ENCODE peak calls at places on chromosomes 1 and 21, in eight cellular contexts. T is endothelial cell, G is AG04450, H is left lung, K is ovary, N is WTC11, J is ascending aorta, C is cardiac fibroblast. S is an unnamed sample.
A peak's percentile ranks its signal among the peaks of the same experiment; 100 is the strongest.

GRCh38 chr21:28454978-28455600 is 537.6 kb downstream of the LTN1 start:
- DNase-seq in T (no peak), G (no peak), H (no peak), K (no peak), N (no peak), J (no peak), C (peak; percentile 58), S (no peak)

GRCh38 chr1:65066766-65067490 is 81.1 kb upstream of the AK4 start:
- DNase-seq in T (peak; percentile 60), G (no peak), H (peak; percentile 93), K (peak; percentile 94), N (peak; percentile 66), J (peak; percentile 97), C (peak; percentile 78), S (peak; percentile 62)

GRCh38 chr1:175498002-175498401 is 245.4 kb downstream of the TNR start:
- DNase-seq in T (no peak), G (no peak), H (no peak), K (no peak), N (no peak), J (no peak), C (peak; percentile 15), S (no peak)

GRCh38 chr1:204695692-204696091 is 10.2 kb upstream of the LRRN2 start:
- DNase-seq in T (no peak), G (no peak), H (no peak), K (no peak), N (no peak), J (no peak), C (no peak), S (no peak)

GRCh38 chr1:29395724-29396437 is 159.6 kb downstream of the PTPRU start:
- DNase-seq in T (no peak), G (no peak), H (no peak), K (no peak), N (no peak), J (no peak), C (no peak), S (no peak)

GRCh38 chr1:235067396-235068154 is 61.1 kb downstream of the TOMM20 start:
- DNase-seq in T (no peak), G (peak; percentile 88), H (peak; percentile 89), K (no peak), N (no peak), J (peak; percentile 97), C (peak; percentile 99), S (peak; percentile 95)

GRCh38 chr1:157363660-157364140 is 188.6 kb downstream of the FCRL5 start:
- DNase-seq in T (peak; percentile 14), G (no peak), H (no peak), K (no peak), N (peak; percentile 47), J (no peak), C (peak; percentile 59), S (peak; percentile 65)

GRCh38 chr21:36647279-36648093 is 51.4 kb upstream of the SIM2 start:
- DNase-seq in T (peak; percentile 46), G (no peak), H (no peak), K (no peak), N (peak; percentile 33), J (no peak), C (peak; percentile 85), S (peak; percentile 35)

GRCh38 chr1:230308039-230308438 is 118.1 kb downstream of the PGBD5 start:
- DNase-seq in T (no peak), G (peak; percentile 7), H (peak; percentile 60), K (peak; percentile 89), N (no peak), J (peak; percentile 78), C (peak; percentile 98), S (peak; percentile 97)

GRCh38 chr1:22846453-22846852 is 126.2 kb downstream of the LACTBL1 start:
- DNase-seq in T (no peak), G (no peak), H (peak; percentile 72), K (no peak), N (no peak), J (no peak), C (no peak), S (no peak)

GRCh38 chr1:29236743-29236992 is 346 bp downstream of the PTPRU start:
- DNase-seq in T (no peak), G (no peak), H (no peak), K (no peak), N (no peak), J (no peak), C (peak; percentile 33), S (no peak)

GRCh38 chr1:1593834-1594601 is 5.9 kb downstream of the FNDC10 start:
- DNase-seq in T (no peak), G (no peak), H (no peak), K (no peak), N (no peak), J (no peak), C (no peak), S (no peak)

GRCh38 chr1:39625462-39626273 is 13.8 kb downstream of the HEYL start:
- DNase-seq in T (no peak), G (peak; percentile 24), H (peak; percentile 45), K (peak; percentile 72), N (no peak), J (peak; percentile 97), C (peak; percentile 96), S (no peak)

GRCh38 chr1:240329443-240329842 is 237.8 kb downstream of the FMN2 start:
- DNase-seq in T (no peak), G (no peak), H (no peak), K (peak; percentile 16), N (no peak), J (no peak), C (no peak), S (no peak)

GRCh38 chr1:42736571-42737200 is 3.4 kb downstream of the CLDN19 start:
- DNase-seq in T (no peak), G (no peak), H (no peak), K (no peak), N (no peak), J (no peak), C (no peak), S (no peak)

GRCh38 chr1:232965124-232965911 is 14.9 kb downstream of the NTPCR start:
- DNase-seq in T (no peak), G (no peak), H (no peak), K (no peak), N (no peak), J (no peak), C (no peak), S (no peak)

GRCh38 chr1:191320062-191320461 is 838.2 kb upstream of the RGS18 start:
- DNase-seq in T (no peak), G (no peak), H (no peak), K (no peak), N (no peak), J (no peak), C (no peak), S (peak; percentile 26)

GRCh38 chr21:38831526-38832467 is 26.1 kb downstream of the ETS2 start:
- DNase-seq in T (no peak), G (peak; percentile 95), H (peak; percentile 74), K (no peak), N (no peak), J (peak; percentile 95), C (peak; percentile 100), S (peak; percentile 59)

GRCh38 chr1:202063093-202063492 is 52.7 kb downstream of the ELF3 start:
- DNase-seq in T (no peak), G (peak; percentile 11), H (no peak), K (no peak), N (no peak), J (no peak), C (peak; percentile 29), S (no peak)

GRCh38 chr1:232624892-232625291 is 5.0 kb downstream of the SIPA1L2 start:
- DNase-seq in T (no peak), G (no peak), H (no peak), K (no peak), N (no peak), J (no peak), C (no peak), S (no peak)

GRCh38 chr1:85278853-85279314 is 2.5 kb upstream of the BCL10 start:
- DNase-seq in T (no peak), G (peak; percentile 78), H (peak; percentile 71), K (no peak), N (no peak), J (peak; percentile 71), C (peak; percentile 95), S (peak; percentile 53)

GRCh38 chr1:85280636-85281035 is 4.2 kb upstream of the BCL10 start:
- DNase-seq in T (no peak), G (no peak), H (no peak), K (no peak), N (no peak), J (no peak), C (no peak), S (no peak)

GRCh38 chr1:85277802-85278201 is 1.4 kb upstream of the BCL10 start:
- DNase-seq in T (no peak), G (no peak), H (no peak), K (no peak), N (no peak), J (no peak), C (no peak), S (no peak)

GRCh38 chr1:85277027-85277625 is 694 bp upstream of the BCL10 start:
- DNase-seq in T (no peak), G (no peak), H (no peak), K (peak; percentile 48), N (no peak), J (no peak), C (no peak), S (no peak)

GRCh38 chr1:85279463-85280080 is 3.1 kb upstream of the BCL10 start:
- DNase-seq in T (no peak), G (no peak), H (no peak), K (peak; percentile 23), N (no peak), J (no peak), C (no peak), S (no peak)
- TF ChIP-seq CTCF in T (no peak), G (no peak), H (no peak), K (no peak), N (no peak), J (no peak), C (no peak), S (no peak)

GRCh38 chr1:197619008-197619640 is 156.2 kb downstream of the DENND1B start:
- DNase-seq in T (no peak), G (no peak), H (no peak), K (no peak), N (no peak), J (no peak), C (peak; percentile 52), S (no peak)
- TF ChIP-seq CTCF in T (no peak), G (peak; percentile 50), H (peak; percentile 28), K (no peak), N (no peak), J (peak; percentile 29), C (peak; percentile 30), S (no peak)

DNA sequence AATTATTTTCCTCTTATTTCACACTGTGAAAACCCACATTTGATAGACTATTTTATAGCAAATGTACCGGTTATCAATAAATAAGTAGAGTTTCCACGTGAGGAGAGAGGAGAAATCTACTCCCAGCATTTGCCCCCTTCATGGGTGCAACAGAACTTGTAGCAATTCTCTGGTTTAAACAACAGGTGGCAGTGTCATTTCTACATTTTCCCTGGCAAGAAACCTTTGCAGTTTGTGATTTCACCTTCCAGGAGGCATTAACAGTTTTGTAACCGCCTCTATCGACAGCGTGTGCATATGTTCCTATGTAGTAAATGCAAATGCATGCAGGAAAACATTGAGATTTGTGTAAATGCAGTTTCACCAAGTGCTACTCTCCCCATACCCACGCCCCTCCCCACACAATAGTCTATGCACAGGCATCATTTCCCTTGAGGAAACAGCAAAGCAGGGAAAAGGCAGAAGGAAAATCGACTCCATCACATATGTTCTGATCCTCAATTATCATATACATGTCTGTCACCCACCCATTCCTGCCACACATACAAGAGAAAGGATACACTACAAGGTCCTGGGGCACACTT is 494.7 kb downstream of the SMYD3 start:
- DNase-seq in T (peak; percentile 23), G (no peak), H (no peak), K (no peak), N (no peak), J (no peak), C (peak; percentile 72), S (peak; percentile 17)
- TF ChIP-seq CTCF in T (peak; percentile 73), G (peak; percentile 61), H (peak; percentile 62), K (no peak), N (peak; percentile 49), J (peak; percentile 44), C (peak; percentile 64), S (peak; percentile 55)

GRCh38 chr1:32201011-32201855 is 838 bp downstream of the CCDC28B start:
- DNase-seq in T (peak; percentile 60), G (no peak), H (peak; percentile 63), K (peak; percentile 73), N (peak; percentile 61), J (peak; percentile 84), C (peak; percentile 64), S (peak; percentile 57)
- TF ChIP-seq CTCF in T (no peak), G (no peak), H (no peak), K (no peak), N (no peak), J (peak; percentile 18), C (no peak), S (no peak)